ENCODE peak calls at places on chromosomes 1 and 21, in eight cellular contexts. E is fibroblast of lung, I is A549, H is hepatocyte, O is psoas muscle, Y is brain microvascular endothelial cell, S is IMR-90, D is left lung. V is an unnamed sample.

GRCh38 chr1:236303675-236304074 is 21.9 kb upstream of the ERO1B start:
- DNase-seq in E (no peak), I (no peak), H (no peak), O (no peak), Y (no peak), S (no peak), D (no peak), V (no peak)

GRCh38 chr1:234396092-234396491 is 22.8 kb downstream of the COA6 start:
- DNase-seq in E (no peak), I (no peak), H (no peak), O (no peak), Y (no peak), S (no peak), D (no peak), V (no peak)

GRCh38 chr1:150094734-150095133 is 27.2 kb downstream of the VPS45 start:
- DNase-seq in E (no peak), I (no peak), H (no peak), O (no peak), Y (no peak), S (no peak), D (no peak), V (no peak)

GRCh38 chr1:2019571-2020309 is 595 bp downstream of the GABRD start:
- DNase-seq in E (no peak), I (no peak), H (peak; percentile 55), O (no peak), Y (no peak), S (no peak), D (peak; percentile 68), V (no peak)

GRCh38 chr1:201676651-201677050 is 137.7 kb downstream of the NAV1 start:
- DNase-seq in E (peak; percentile 65), I (no peak), H (no peak), O (no peak), Y (no peak), S (no peak), D (no peak), V (no peak)

GRCh38 chr1:160830321-160831153 is 32.1 kb downstream of the CD244 start:
- DNase-seq in E (peak; percentile 28), I (peak; percentile 73), H (peak; percentile 86), O (no peak), Y (peak; percentile 22), S (peak; percentile 18), D (peak; percentile 85), V (peak; percentile 80)

GRCh38 chr1:25809929-25810328 is 9.8 kb upstream of the MTFR1L start:
- DNase-seq in E (no peak), I (no peak), H (no peak), O (no peak), Y (no peak), S (no peak), D (no peak), V (no peak)

GRCh38 chr1:23838401-23838866 is 13.2 kb upstream of the HMGCL start:
- DNase-seq in E (peak; percentile 33), I (peak; percentile 47), H (peak; percentile 82), O (peak; percentile 70), Y (peak; percentile 11), S (peak; percentile 13), D (peak; percentile 94), V (peak; percentile 79)

DNA sequence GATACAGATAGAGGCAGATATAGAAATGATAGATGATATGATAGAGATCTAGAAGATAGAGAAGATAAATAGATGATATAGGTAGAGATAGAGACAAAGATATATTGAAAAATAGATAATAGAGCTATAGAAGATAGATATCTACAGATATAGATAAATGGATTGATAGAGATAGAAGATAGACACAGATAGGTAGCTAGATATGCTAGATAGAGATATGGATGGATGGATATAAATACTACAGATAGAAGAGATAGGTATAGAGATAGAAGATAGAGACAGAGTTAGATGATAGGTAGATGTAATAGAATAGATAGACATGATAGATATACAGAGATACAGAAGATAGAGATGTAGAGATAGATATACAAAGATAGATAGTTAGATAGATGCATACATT is 21.4 kb downstream of the TRIM11 start:
- DNase-seq in E (no peak), I (no peak), H (no peak), O (no peak), Y (no peak), S (no peak), D (no peak), V (no peak)
- H3K4me3 ChIP-seq in E (no peak overlapping the region), I (no peak overlapping the region), H (no peak overlapping the region), O (no peak overlapping the region), Y (no peak overlapping the region), S (no peak overlapping the region), D (no peak overlapping the region), V (no peak overlapping the region)

GRCh38 chr1:90359994-90360393 is 357.1 kb downstream of the BARHL2 start:
- DNase-seq in E (no peak), I (no peak), H (no peak), O (no peak), Y (no peak), S (no peak), D (no peak), V (no peak)
- TF ChIP-seq CTCF in E (no peak), I (no peak), H (no peak), O (no peak), Y (no peak), S (no peak), D (no peak), V (no peak)

GRCh38 chr1:245898581-245898980 is 608.5 kb downstream of the SMYD3 start:
- DNase-seq in E (no peak), I (no peak), H (no peak), O (no peak), Y (no peak), S (no peak), D (no peak), V (no peak)

GRCh38 chr1:245893025-245893424 is 614.1 kb downstream of the SMYD3 start:
- DNase-seq in E (no peak), I (no peak), H (no peak), O (no peak), Y (no peak), S (no peak), D (no peak), V (no peak)

GRCh38 chr1:245895455-245895959 is 611.6 kb downstream of the SMYD3 start:
- DNase-seq in E (no peak), I (no peak), H (no peak), O (no peak), Y (no peak), S (no peak), D (no peak), V (no peak)

GRCh38 chr1:245894843-245895242 is 612.2 kb downstream of the SMYD3 start:
- DNase-seq in E (no peak), I (no peak), H (no peak), O (no peak), Y (no peak), S (no peak), D (no peak), V (no peak)

GRCh38 chr1:245896258-245896657 is 610.8 kb downstream of the SMYD3 start:
- DNase-seq in E (no peak), I (no peak), H (no peak), O (no peak), Y (no peak), S (no peak), D (no peak), V (no peak)
- H3K27ac ChIP-seq in E (no peak overlapping the region), I (no peak overlapping the region), H (no peak overlapping the region), O (no peak overlapping the region), Y (no peak overlapping the region), S (no peak overlapping the region), D (no peak overlapping the region), V (no peak overlapping the region)

GRCh38 chr21:35360870-35361570 is 311.9 kb upstream of the RUNX1 start:
- DNase-seq in E (no peak), I (no peak), H (no peak), O (no peak), Y (no peak), S (no peak), D (no peak), V (no peak)

GRCh38 chr21:35354078-35354477 is 305.0 kb upstream of the RUNX1 start:
- DNase-seq in E (no peak), I (no peak), H (no peak), O (no peak), Y (no peak), S (no peak), D (no peak), V (no peak)

GRCh38 chr21:35359076-35359475 is 310.0 kb upstream of the RUNX1 start:
- DNase-seq in E (no peak), I (no peak), H (no peak), O (no peak), Y (no peak), S (no peak), D (no peak), V (no peak)

GRCh38 chr21:35358008-35358407 is 308.9 kb upstream of the RUNX1 start:
- DNase-seq in E (no peak), I (no peak), H (no peak), O (no peak), Y (no peak), S (no peak), D (no peak), V (no peak)

DNA sequence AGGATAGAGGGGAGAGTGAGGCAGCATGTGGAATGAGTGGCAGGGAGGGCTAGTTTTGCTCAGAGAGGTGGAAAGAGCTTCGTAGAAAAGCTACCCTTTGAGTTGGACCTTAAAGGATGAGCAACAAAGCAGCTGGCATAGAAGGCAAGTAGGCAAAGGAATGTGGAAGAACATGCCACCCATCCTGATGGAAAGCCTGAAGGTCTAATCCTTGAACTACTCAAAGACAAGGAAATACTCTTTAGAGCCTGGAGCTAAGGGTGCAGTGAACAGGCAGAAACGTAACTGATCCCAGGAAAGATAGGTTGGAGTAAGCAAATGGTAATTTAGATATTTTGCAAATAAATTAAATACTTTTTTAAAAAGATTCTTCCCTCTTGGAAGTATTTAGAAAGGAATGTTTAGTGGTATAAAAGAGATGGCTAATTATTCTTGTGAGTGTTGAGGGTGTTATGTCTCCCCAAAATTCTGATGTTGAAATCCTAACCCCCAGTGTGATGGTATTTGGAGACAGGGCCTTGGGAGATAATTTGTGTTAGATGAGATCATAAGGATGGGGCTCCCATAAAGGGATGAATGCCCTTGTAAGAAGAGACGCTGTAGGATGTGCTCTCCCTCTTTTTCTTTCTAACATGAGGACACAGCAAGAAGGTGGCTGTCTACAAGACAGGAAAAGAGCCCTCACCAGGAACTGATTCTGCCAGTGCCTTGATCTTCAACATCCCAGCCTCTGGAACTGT is 308.1 kb upstream of the RUNX1 start:
- DNase-seq in E (no peak), I (no peak), H (no peak), O (no peak), Y (no peak), S (no peak), D (no peak), V (no peak)
- H3K4me3 ChIP-seq in E (no peak overlapping the region), I (no peak overlapping the region), H (no peak overlapping the region), O (no peak overlapping the region), Y (no peak overlapping the region), S (no peak overlapping the region), D (no peak overlapping the region), V (no peak overlapping the region)

DNA sequence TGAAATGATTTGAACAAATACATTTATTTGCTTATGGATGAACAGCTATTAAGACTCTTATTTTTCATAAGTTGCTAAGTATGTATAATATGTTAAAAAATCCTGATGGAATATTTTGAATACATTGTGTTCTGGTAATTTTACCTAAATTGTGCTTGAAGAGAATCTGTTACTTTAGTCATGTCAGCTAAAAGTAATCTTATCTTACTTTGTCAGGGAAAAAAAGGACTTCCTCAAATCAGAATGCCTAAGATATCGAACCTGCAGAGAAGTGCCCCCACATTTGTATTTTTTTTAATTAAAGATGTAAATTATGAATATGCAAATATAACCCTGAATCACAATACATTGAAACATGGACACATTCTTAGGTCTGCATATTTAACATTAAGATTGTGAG is 1331.7 kb downstream of the MRPL39 start:
- DNase-seq in E (no peak), I (no peak), H (no peak), O (no peak), Y (no peak), S (no peak), D (no peak), V (no peak)
- TF ChIP-seq CTCF in E (no peak), I (no peak), H (no peak), O (no peak), Y (no peak), S (no peak), D (no peak), V (no peak)

V was measured in lower lobe of right lung.